ENCODE peak calls at places on chromosomes 6 and 20, in eight cellular contexts. Z is ecto neural progenitor cell; A is nephron progenitor cell; Y is CD8-positive, alpha-beta T cell; D is CD4-positive, CD25-positive, alpha-beta regulatory T cell; J is mesothelial cell of epicardium; B is stromal cell of bone marrow; G is fibroblast of mammary gland. U is an unnamed sample.

GRCh38 chr6:13600036-13600435 is 15.1 kb upstream of the NOL7 start:
- DNase-seq in Z (no peak), A (no peak), Y (no peak), D (no peak), J (no peak), B (no peak), G (no peak), U (no peak)

GRCh38 chr20:47300071-47300470 is 56.4 kb downstream of the ZMYND8 start:
- DNase-seq in Z (no peak), A (no peak), Y (no peak), D (no peak), J (no peak), B (peak), G (peak), U (no peak)

GRCh38 chr6:165562421-165563090 is 100.5 kb downstream of the PDE10A start:
- DNase-seq in Z (no peak), A (no peak), Y (no peak), D (no peak), J (no peak), B (no peak), G (no peak), U (no peak)

GRCh38 chr20:2599265-2600060 is 53.0 kb upstream of the NOP56 start:
- DNase-seq in Z (peak), A (peak), Y (no peak), D (no peak), J (no peak), B (no peak), G (peak), U (no peak)

GRCh38 chr6:44012078-44012493 is 115.2 kb downstream of the MRPL14 start:
- DNase-seq in Z (no peak), A (no peak), Y (no peak), D (no peak), J (no peak), B (peak), G (peak), U (peak)

GRCh38 chr6:123830110-123830509 is 26.4 kb downstream of the NKAIN2 start:
- DNase-seq in Z (no peak), A (peak), Y (no peak), D (no peak), J (no peak), B (no peak), G (no peak), U (no peak)

GRCh38 chr20:36852187-36852586 is 23.8 kb upstream of the TLDC2 start:
- DNase-seq in Z (no peak), A (no peak), Y (no peak), D (no peak), J (no peak), B (no peak), G (no peak), U (no peak)

GRCh38 chr6:8064638-8065518 is 689 bp upstream of the BLOC1S5 start:
- DNase-seq in Z (no peak), A (no peak), Y (no peak), D (no peak), J (no peak), B (no peak), G (no peak), U (no peak)

GRCh38 chr6:90314516-90314915 is 17.9 kb upstream of the BACH2 start:
- DNase-seq in Z (no peak), A (no peak), Y (no peak), D (no peak), J (no peak), B (no peak), G (no peak), U (no peak)

GRCh38 chr6:134787261-134787871 is 162.5 kb downstream of the ALDH8A1 start:
- DNase-seq in Z (no peak), A (no peak), Y (no peak), D (no peak), J (no peak), B (peak), G (peak), U (peak)

GRCh38 chr20:24970743-24971142 is 21.7 kb downstream of the CST7 start:
- DNase-seq in Z (peak), A (no peak), Y (no peak), D (no peak), J (no peak), B (no peak), G (no peak), U (no peak)

GRCh38 chr20:23155141-23155590 is 69.0 kb upstream of the CD93 start:
- DNase-seq in Z (no peak), A (no peak), Y (no peak), D (no peak), J (peak), B (no peak), G (no peak), U (no peak)

GRCh38 chr20:9301129-9302072 is 213.0 kb upstream of the LAMP5 start:
- DNase-seq in Z (no peak), A (no peak), Y (no peak), D (no peak), J (no peak), B (no peak), G (peak), U (no peak)

GRCh38 chr6:6851862-6852261 is 255.9 kb upstream of the RREB1 start:
- DNase-seq in Z (no peak), A (no peak), Y (no peak), D (no peak), J (no peak), B (no peak), G (no peak), U (no peak)

GRCh38 chr6:144062757-144063156 is 32.6 kb downstream of the SF3B5 start:
- DNase-seq in Z (no peak), A (no peak), Y (no peak), D (peak), J (no peak), B (no peak), G (no peak), U (no peak)

GRCh38 chr6:142518126-142518525 is 216.3 kb downstream of the ADGRG6 start:
- DNase-seq in Z (no peak), A (no peak), Y (no peak), D (no peak), J (no peak), B (no peak), G (no peak), U (no peak)

GRCh38 chr6:34234667-34235604 is 1.7 kb upstream of the HMGA1 start:
- DNase-seq in Z (peak), A (peak), Y (peak), D (peak), J (peak), B (no peak), G (no peak), U (no peak)

GRCh38 chr6:104332407-104332806 is 527.3 kb downstream of the HACE1 start:
- DNase-seq in Z (no peak), A (no peak), Y (no peak), D (no peak), J (no peak), B (no peak), G (no peak), U (no peak)

GRCh38 chr6:41757931-41758640 is 10.9 kb upstream of the PGC start:
- DNase-seq in Z (no peak), A (no peak), Y (no peak), D (no peak), J (no peak), B (no peak), G (no peak), U (no peak)

GRCh38 chr6:168182908-168183612 is 104.0 kb upstream of the FRMD1 start:
- DNase-seq in Z (no peak), A (no peak), Y (peak), D (no peak), J (peak), B (no peak), G (no peak), U (no peak)

GRCh38 chr6:116971959-116972358 is 94.9 kb downstream of the RFX6 start:
- DNase-seq in Z (no peak), A (peak), Y (no peak), D (peak), J (no peak), B (peak), G (peak), U (no peak)

GRCh38 chr20:44089987-44090674 is 96.9 kb downstream of the JPH2 start:
- DNase-seq in Z (no peak), A (no peak), Y (no peak), D (peak), J (no peak), B (peak), G (peak), U (peak)

GRCh38 chr20:63625771-63626423 is 1.0 kb downstream of the GMEB2 start:
- DNase-seq in Z (peak), A (no peak), Y (peak), D (peak), J (no peak), B (no peak), G (peak), U (no peak)

GRCh38 chr20:57705103-57705899 is 4.5 kb downstream of the PMEPA1 start:
- DNase-seq in Z (no peak), A (no peak), Y (no peak), D (no peak), J (no peak), B (no peak), G (no peak), U (no peak)

GRCh38 chr20:52481443-52481842 is 289.9 kb upstream of the ZFP64 start:
- DNase-seq in Z (no peak), A (no peak), Y (no peak), D (no peak), J (peak), B (no peak), G (no peak), U (no peak)

GRCh38 chr20:20371681-20372080 is 3.8 kb downstream of the INSM1 start:
- DNase-seq in Z (no peak), A (no peak), Y (no peak), D (no peak), J (no peak), B (no peak), G (no peak), U (no peak)

GRCh38 chr6:138517635-138518034 is 18.3 kb upstream of the NHSL1 start:
- DNase-seq in Z (no peak), A (no peak), Y (peak), D (peak), J (no peak), B (no peak), G (peak), U (no peak)

GRCh38 chr6:134589512-134589911 is 271.6 kb upstream of the SGK1 start:
- DNase-seq in Z (no peak), A (no peak), Y (no peak), D (no peak), J (no peak), B (peak), G (peak), U (peak)

GRCh38 chr20:9353916-9354276 is 160.5 kb upstream of the LAMP5 start:
- DNase-seq in Z (no peak), A (no peak), Y (no peak), D (no peak), J (no peak), B (no peak), G (peak), U (no peak)

GRCh38 chr20:10771435-10772140 is 97.8 kb upstream of the JAG1 start:
- DNase-seq in Z (no peak), A (no peak), Y (no peak), D (no peak), J (no peak), B (no peak), G (no peak), U (no peak)

GRCh38 chr20:22582960-22583772 is 1.2 kb downstream of the FOXA2 start:
- DNase-seq in Z (peak), A (peak), Y (no peak), D (no peak), J (no peak), B (no peak), G (no peak), U (no peak)

GRCh38 chr6:54624216-54624615 is 222.4 kb upstream of the FAM83B start:
- DNase-seq in Z (no peak), A (no peak), Y (no peak), D (no peak), J (no peak), B (no peak), G (no peak), U (no peak)

GRCh38 chr6:37917568-37917967 is 98.0 kb downstream of the ZFAND3 start:
- DNase-seq in Z (no peak), A (no peak), Y (no peak), D (no peak), J (no peak), B (no peak), G (no peak), U (no peak)

GRCh38 chr20:24993337-24994185 is 1.0 kb upstream of the APMAP start:
- DNase-seq in Z (peak), A (no peak), Y (peak), D (peak), J (no peak), B (peak), G (peak), U (no peak)

GRCh38 chr6:63635165-63635562 is 438 bp upstream of the PHF3 start:
- DNase-seq in Z (no peak), A (no peak), Y (no peak), D (no peak), J (no peak), B (no peak), G (no peak), U (no peak)

U was measured in GM04503.